ENCODE peak calls at places on chromosomes 1 and 21, in nine cellular contexts. One of them, this sample, is unnamed.

GRCh38 chr1:235945775-235946565 is 79.3 kb upstream of the LYST start:
- DNase-seq in cardiac muscle cell: no peak
- DNase-seq in A549: no peak
- DNase-seq in ovary: no peak
- DNase-seq in pancreas: peak
- DNase-seq in uterus: no peak
- DNase-seq in PC-9: no peak
- DNase-seq in prostate gland: no peak
- DNase-seq in fibroblast of the aortic adventitia: no peak
- DNase-seq in this sample: no peak

GRCh38 chr21:43194303-43195130 is 25.7 kb downstream of the CRYAA start:
- DNase-seq in ovary: no peak
- DNase-seq in PC-9: no peak
- DNase-seq in cardiac muscle cell: no peak
- DNase-seq in uterus: peak
- DNase-seq in pancreas: no peak
- DNase-seq in prostate gland: peak
- DNase-seq in fibroblast of the aortic adventitia: no peak
- DNase-seq in A549: no peak
- DNase-seq in this sample: no peak

GRCh38 chr1:205276334-205277065 is 45.0 kb downstream of the NUAK2 start:
- DNase-seq in prostate gland: no peak
- DNase-seq in uterus: no peak
- DNase-seq in pancreas: no peak
- DNase-seq in fibroblast of the aortic adventitia: no peak
- DNase-seq in ovary: no peak
- DNase-seq in PC-9: no peak
- DNase-seq in A549: no peak
- DNase-seq in cardiac muscle cell: no peak
- DNase-seq in this sample: no peak

GRCh38 chr1:28518000-28518744 is 12.3 kb downstream of the RCC1 start:
- DNase-seq in uterus: peak
- DNase-seq in pancreas: peak
- DNase-seq in prostate gland: peak
- DNase-seq in PC-9: peak
- DNase-seq in fibroblast of the aortic adventitia: peak
- DNase-seq in ovary: peak
- DNase-seq in cardiac muscle cell: peak
- DNase-seq in A549: peak
- DNase-seq in this sample: peak

GRCh38 chr21:36129219-36129618 is 5.7 kb upstream of the CBR3 start:
- DNase-seq in A549: no peak
- DNase-seq in PC-9: no peak
- DNase-seq in prostate gland: no peak
- DNase-seq in pancreas: no peak
- DNase-seq in cardiac muscle cell: no peak
- DNase-seq in fibroblast of the aortic adventitia: no peak
- DNase-seq in uterus: no peak
- DNase-seq in ovary: no peak
- DNase-seq in this sample: no peak

GRCh38 chr1:62744594-62745577 is 39.0 kb upstream of the ATG4C start:
- DNase-seq in pancreas: no peak
- DNase-seq in prostate gland: no peak
- DNase-seq in A549: no peak
- DNase-seq in PC-9: no peak
- DNase-seq in ovary: no peak
- DNase-seq in uterus: no peak
- DNase-seq in fibroblast of the aortic adventitia: peak
- DNase-seq in cardiac muscle cell: no peak
- DNase-seq in this sample: no peak

GRCh38 chr1:12454406-12455391 is 163.3 kb downstream of the DHRS3 start:
- DNase-seq in fibroblast of the aortic adventitia: peak
- DNase-seq in PC-9: peak
- DNase-seq in prostate gland: peak
- DNase-seq in pancreas: no peak
- DNase-seq in ovary: no peak
- DNase-seq in uterus: peak
- DNase-seq in A549: peak
- DNase-seq in cardiac muscle cell: peak
- DNase-seq in this sample: no peak

GRCh38 chr21:32520885-32521735 is 64.2 kb downstream of the TCP10L start:
- DNase-seq in fibroblast of the aortic adventitia: peak
- DNase-seq in prostate gland: peak
- DNase-seq in A549: peak
- DNase-seq in cardiac muscle cell: peak
- DNase-seq in pancreas: peak
- DNase-seq in uterus: peak
- DNase-seq in ovary: peak
- DNase-seq in PC-9: peak
- DNase-seq in this sample: peak

GRCh38 chr1:116842654-116843053 is 67.1 kb upstream of the PTGFRN start:
- DNase-seq in uterus: no peak
- DNase-seq in prostate gland: no peak
- DNase-seq in fibroblast of the aortic adventitia: peak
- DNase-seq in A549: no peak
- DNase-seq in PC-9: no peak
- DNase-seq in ovary: no peak
- DNase-seq in pancreas: no peak
- DNase-seq in cardiac muscle cell: peak
- DNase-seq in this sample: no peak

GRCh38 chr1:177126267-177126666 is 38.2 kb downstream of the ASTN1 start:
- DNase-seq in A549: no peak
- DNase-seq in uterus: no peak
- DNase-seq in prostate gland: no peak
- DNase-seq in PC-9: no peak
- DNase-seq in cardiac muscle cell: no peak
- DNase-seq in ovary: no peak
- DNase-seq in pancreas: no peak
- DNase-seq in fibroblast of the aortic adventitia: no peak
- DNase-seq in this sample: no peak

GRCh38 chr1:46830665-46831322 is 31.9 kb downstream of the CYP4B1 start:
- DNase-seq in A549: no peak
- DNase-seq in fibroblast of the aortic adventitia: no peak
- DNase-seq in ovary: no peak
- DNase-seq in prostate gland: no peak
- DNase-seq in uterus: no peak
- DNase-seq in pancreas: no peak
- DNase-seq in cardiac muscle cell: no peak
- DNase-seq in PC-9: peak
- DNase-seq in this sample: no peak

GRCh38 chr1:17661546-17662157 is 93.5 kb upstream of the ACTL8 start:
- DNase-seq in cardiac muscle cell: peak
- DNase-seq in PC-9: peak
- DNase-seq in uterus: peak
- DNase-seq in pancreas: no peak
- DNase-seq in A549: peak
- DNase-seq in fibroblast of the aortic adventitia: peak
- DNase-seq in prostate gland: peak
- DNase-seq in ovary: peak
- DNase-seq in this sample: peak

GRCh38 chr1:24803220-24803619 is 58.0 kb downstream of the CLIC4 start:
- DNase-seq in PC-9: no peak
- DNase-seq in prostate gland: no peak
- DNase-seq in A549: no peak
- DNase-seq in uterus: no peak
- DNase-seq in pancreas: no peak
- DNase-seq in ovary: no peak
- DNase-seq in cardiac muscle cell: peak
- DNase-seq in fibroblast of the aortic adventitia: peak
- DNase-seq in this sample: no peak

GRCh38 chr1:70025052-70025451 is 180.3 kb downstream of the LRRC40 start:
- DNase-seq in uterus: no peak
- DNase-seq in cardiac muscle cell: no peak
- DNase-seq in A549: no peak
- DNase-seq in prostate gland: no peak
- DNase-seq in fibroblast of the aortic adventitia: no peak
- DNase-seq in ovary: no peak
- DNase-seq in pancreas: no peak
- DNase-seq in PC-9: no peak
- DNase-seq in this sample: no peak

GRCh38 chr1:110634455-110635281 is 28.5 kb upstream of the KCNA2 start:
- DNase-seq in A549: no peak
- DNase-seq in cardiac muscle cell: peak
- DNase-seq in fibroblast of the aortic adventitia: peak
- DNase-seq in uterus: peak
- DNase-seq in PC-9: peak
- DNase-seq in pancreas: peak
- DNase-seq in prostate gland: peak
- DNase-seq in ovary: peak
- DNase-seq in this sample: peak

GRCh38 chr21:38234395-38235142 is 22.2 kb upstream of the KCNJ15 start:
- DNase-seq in fibroblast of the aortic adventitia: no peak
- DNase-seq in ovary: no peak
- DNase-seq in PC-9: peak
- DNase-seq in uterus: no peak
- DNase-seq in pancreas: no peak
- DNase-seq in prostate gland: peak
- DNase-seq in cardiac muscle cell: no peak
- DNase-seq in A549: no peak
- DNase-seq in this sample: no peak

GRCh38 chr1:156140879-156141707 is 12.3 kb upstream of the SEMA4A start:
- DNase-seq in prostate gland: peak
- DNase-seq in pancreas: no peak
- DNase-seq in A549: no peak
- DNase-seq in uterus: no peak
- DNase-seq in ovary: no peak
- DNase-seq in fibroblast of the aortic adventitia: peak
- DNase-seq in PC-9: no peak
- DNase-seq in cardiac muscle cell: no peak
- DNase-seq in this sample: no peak

GRCh38 chr1:22447581-22448215 is 4.0 kb upstream of the ZBTB40 start:
- DNase-seq in fibroblast of the aortic adventitia: peak
- DNase-seq in ovary: no peak
- DNase-seq in PC-9: no peak
- DNase-seq in pancreas: no peak
- DNase-seq in A549: peak
- DNase-seq in prostate gland: no peak
- DNase-seq in uterus: no peak
- DNase-seq in cardiac muscle cell: peak
- DNase-seq in this sample: no peak

GRCh38 chr1:37859507-37860345 is at the start of gene MTF1:
- DNase-seq in cardiac muscle cell: peak
- DNase-seq in pancreas: peak
- DNase-seq in fibroblast of the aortic adventitia: peak
- DNase-seq in uterus: peak
- DNase-seq in ovary: peak
- DNase-seq in A549: peak
- DNase-seq in PC-9: peak
- DNase-seq in prostate gland: peak
- DNase-seq in this sample: peak

GRCh38 chr1:37862330-37862729 is 2.9 kb upstream of the MTF1 start:
- DNase-seq in A549: peak
- DNase-seq in prostate gland: no peak
- DNase-seq in pancreas: no peak
- DNase-seq in PC-9: no peak
- DNase-seq in uterus: no peak
- DNase-seq in cardiac muscle cell: no peak
- DNase-seq in fibroblast of the aortic adventitia: no peak
- DNase-seq in ovary: no peak
- DNase-seq in this sample: no peak

GRCh38 chr1:37861151-37861550 is 1.8 kb upstream of the MTF1 start:
- DNase-seq in PC-9: no peak
- DNase-seq in prostate gland: no peak
- DNase-seq in pancreas: no peak
- DNase-seq in A549: no peak
- DNase-seq in ovary: no peak
- DNase-seq in cardiac muscle cell: no peak
- DNase-seq in uterus: no peak
- DNase-seq in fibroblast of the aortic adventitia: no peak
- DNase-seq in this sample: no peak

GRCh38 chr1:37858931-37859506 is 373 bp downstream of the MTF1 start:
- DNase-seq in A549: no peak
- DNase-seq in pancreas: no peak
- DNase-seq in prostate gland: no peak
- DNase-seq in cardiac muscle cell: peak
- DNase-seq in uterus: no peak
- DNase-seq in ovary: no peak
- DNase-seq in PC-9: no peak
- DNase-seq in fibroblast of the aortic adventitia: peak
- DNase-seq in this sample: no peak

GRCh38 chr1:37860346-37860666 is 914 bp upstream of the MTF1 start:
- DNase-seq in pancreas: no peak
- DNase-seq in fibroblast of the aortic adventitia: no peak
- DNase-seq in A549: no peak
- DNase-seq in prostate gland: no peak
- DNase-seq in cardiac muscle cell: no peak
- DNase-seq in PC-9: no peak
- DNase-seq in ovary: no peak
- DNase-seq in uterus: no peak
- DNase-seq in this sample: no peak
- TF ChIP-seq CTCF in pancreas: no peak
- TF ChIP-seq CTCF in fibroblast of the aortic adventitia: no peak
- TF ChIP-seq CTCF in A549: no peak
- TF ChIP-seq CTCF in prostate gland: no peak
- TF ChIP-seq CTCF in cardiac muscle cell: no peak
- TF ChIP-seq CTCF in PC-9: peak
- TF ChIP-seq CTCF in ovary: no peak
- TF ChIP-seq CTCF in uterus: no peak
- TF ChIP-seq CTCF in this sample: peak

DNA sequence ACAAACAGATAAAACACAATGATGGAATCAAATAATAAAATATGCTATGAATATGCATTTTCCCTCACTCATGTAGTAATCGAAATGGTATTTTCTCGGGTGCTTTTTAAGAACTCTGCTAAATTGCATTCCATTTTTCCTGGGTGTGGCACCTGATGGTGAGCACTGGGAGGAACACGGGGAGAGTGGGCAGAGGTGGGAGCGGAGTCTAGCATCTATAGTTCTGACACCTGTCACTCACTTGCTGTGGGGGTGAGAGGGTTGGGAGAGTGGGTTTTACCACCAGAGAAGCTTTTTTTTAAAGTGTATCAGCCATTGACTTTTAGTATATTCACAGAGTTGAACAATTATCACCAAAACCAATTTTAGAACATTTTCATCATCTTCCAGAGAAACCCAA is 73.4 kb upstream of the PGBD5 start:
- DNase-seq in ovary: no peak
- DNase-seq in pancreas: no peak
- DNase-seq in uterus: no peak
- DNase-seq in prostate gland: no peak
- DNase-seq in A549: no peak
- DNase-seq in PC-9: no peak
- DNase-seq in cardiac muscle cell: no peak
- DNase-seq in fibroblast of the aortic adventitia: no peak
- DNase-seq in this sample: no peak
- H3K4me3 ChIP-seq in ovary: no peak
- H3K4me3 ChIP-seq in pancreas: no peak
- H3K4me3 ChIP-seq in uterus: no peak
- H3K4me3 ChIP-seq in prostate gland: no peak
- H3K4me3 ChIP-seq in A549: no peak
- H3K4me3 ChIP-seq in PC-9: no peak
- H3K4me3 ChIP-seq in cardiac muscle cell: no peak
- H3K4me3 ChIP-seq in fibroblast of the aortic adventitia: no peak
- H3K4me3 ChIP-seq in this sample: no peak

GRCh38 chr1:53321366-53321765 is 6.5 kb downstream of the LRP8 start:
- DNase-seq in prostate gland: no peak
- DNase-seq in A549: peak
- DNase-seq in pancreas: no peak
- DNase-seq in uterus: no peak
- DNase-seq in fibroblast of the aortic adventitia: no peak
- DNase-seq in ovary: no peak
- DNase-seq in PC-9: no peak
- DNase-seq in cardiac muscle cell: no peak
- DNase-seq in this sample: no peak
- TF ChIP-seq CTCF in prostate gland: no peak
- TF ChIP-seq CTCF in A549: no peak
- TF ChIP-seq CTCF in pancreas: no peak
- TF ChIP-seq CTCF in uterus: no peak
- TF ChIP-seq CTCF in fibroblast of the aortic adventitia: peak
- TF ChIP-seq CTCF in ovary: no peak
- TF ChIP-seq CTCF in PC-9: no peak
- TF ChIP-seq CTCF in cardiac muscle cell: no peak
- TF ChIP-seq CTCF in this sample: no peak

GRCh38 chr1:36396359-36396758 is 1.3 kb downstream of the LSM10 start:
- DNase-seq in cardiac muscle cell: no peak
- DNase-seq in ovary: peak
- DNase-seq in PC-9: no peak
- DNase-seq in prostate gland: no peak
- DNase-seq in A549: no peak
- DNase-seq in fibroblast of the aortic adventitia: no peak
- DNase-seq in uterus: no peak
- DNase-seq in pancreas: no peak
- DNase-seq in this sample: no peak
- H3K4me3 ChIP-seq in cardiac muscle cell: no peak
- H3K4me3 ChIP-seq in ovary: no peak
- H3K4me3 ChIP-seq in PC-9: peak
- H3K4me3 ChIP-seq in prostate gland: no peak
- H3K4me3 ChIP-seq in A549: no peak
- H3K4me3 ChIP-seq in fibroblast of the aortic adventitia: peak
- H3K4me3 ChIP-seq in uterus: no peak
- H3K4me3 ChIP-seq in pancreas: no peak
- H3K4me3 ChIP-seq in this sample: peak

This sample was measured in left ventricle myocardium inferior.